ENCODE peak calls at places on chromosomes 5 and 9, in ten cellular contexts. F is nucleus accumbens; L is stimulated activated CD4-positive, alpha-beta T cell treated with anti-CD3 and anti-CD28 coated beads, Interleukin-15, amount 100 ng/mL, for 24 hours; A is activated CD4-positive, alpha-beta T cell treated with anti-CD3 and anti-CD28 coated beads, Interleukin-2, amount 50 U/mL, for 1 hour; M is GM20000; K is kidney; U is left ventricle myocardium superior; W is hippocampal formation; H is glomerular endothelial cell; T is neural progenitor cell. E is an unnamed sample.

GRCh38 chr5:346229-346935 is 24.9 kb downstream of the AHRR start:
- DNase-seq in A (no peak), H (no peak), L (no peak), M (peak; percentile 35), T (no peak), U (no peak), F (no peak), K (no peak), W (no peak), E (no peak)

GRCh38 chr5:96259211-96259772 is 173.8 kb downstream of the PCSK1 start:
- DNase-seq in K (no peak), M (no peak), H (no peak), T (no peak), W (peak; percentile 25), U (no peak), A (no peak), L (no peak), F (no peak), E (no peak)

GRCh38 chr5:154873791-154874331 is 15.4 kb downstream of the CNOT8 start:
- DNase-seq in M (no peak), H (no peak), W (no peak), K (no peak), T (no peak), U (no peak), A (no peak), L (no peak), F (no peak), E (no peak)

GRCh38 chr9:138053996-138054752 is 176.6 kb downstream of the CACNA1B start:
- DNase-seq in W (no peak), L (no peak), M (no peak), A (no peak), H (no peak), F (no peak), U (no peak), K (peak; percentile 41), T (no peak), E (no peak)

GRCh38 chr5:176535101-176535654 is 2.0 kb downstream of the RNF44 start:
- DNase-seq in T (no peak), L (peak; percentile 63), W (no peak), U (no peak), M (peak; percentile 45), A (peak; percentile 25), K (peak; percentile 68), H (no peak), F (no peak), E (no peak)

GRCh38 chr9:86700601-86701000 is 246.7 kb downstream of the GAS1 start:
- DNase-seq in A (no peak), M (no peak), H (no peak), T (no peak), U (peak; percentile 78), L (no peak), W (peak; percentile 17), K (peak; percentile 61), F (peak; percentile 1), E (peak; percentile 80)

GRCh38 chr9:17600962-17601593 is 22.2 kb downstream of the SH3GL2 start:
- DNase-seq in F (no peak), L (no peak), W (no peak), H (no peak), K (no peak), A (no peak), M (no peak), T (no peak), U (no peak), E (no peak)

GRCh38 chr5:103624748-103625147 is 62.2 kb upstream of the NUDT12 start:
- DNase-seq in U (no peak), H (no peak), F (no peak), M (no peak), T (no peak), W (no peak), K (no peak), L (no peak), A (no peak), E (no peak)

GRCh38 chr5:98454407-98454806 is 319.1 kb upstream of the RGMB start:
- DNase-seq in T (no peak), W (no peak), A (no peak), U (no peak), H (no peak), F (no peak), L (no peak), K (no peak), M (no peak), E (no peak)

GRCh38 chr9:136011703-136012496 is 50.7 kb upstream of the UBAC1 start:
- DNase-seq in W (no peak), F (no peak), T (no peak), K (peak; percentile 97), U (peak; percentile 94), A (no peak), M (no peak), L (no peak), H (no peak), E (no peak)

GRCh38 chr9:120868676-120869359 is 8.2 kb downstream of the PHF19 start:
- DNase-seq in W (peak; percentile 76), K (peak; percentile 99), T (peak; percentile 98), L (peak; percentile 98), A (peak; percentile 98), H (no peak), U (peak; percentile 97), F (peak; percentile 84), M (peak; percentile 98), E (peak; percentile 76)

GRCh38 chr9:120659617-120660169 is 54.6 kb downstream of the MEGF9 start:
- DNase-seq in W (no peak), K (no peak), M (no peak), A (no peak), F (no peak), U (no peak), H (no peak), L (no peak), T (no peak), E (no peak)

GRCh38 chr9:89436963-89437625 is 60.8 kb downstream of the SEMA4D start:
- DNase-seq in H (no peak), M (no peak), W (no peak), T (no peak), A (peak; percentile 65), F (no peak), L (peak; percentile 58), K (peak; percentile 93), U (no peak), E (no peak)

GRCh38 chr9:70315389-70315788 is 56.6 kb downstream of the SMC5 start:
- DNase-seq in F (no peak), L (no peak), H (no peak), T (no peak), W (no peak), U (no peak), A (no peak), M (no peak), K (no peak), E (no peak)

GRCh38 chr5:178104492-178104891 is 8.8 kb upstream of the N4BP3 start:
- DNase-seq in F (no peak), A (no peak), W (no peak), L (no peak), K (peak; percentile 89), T (no peak), U (no peak), H (no peak), M (no peak), E (peak; percentile 48)

GRCh38 chr5:172194985-172195774 is 1.2 kb downstream of the EFCAB9 start:
- DNase-seq in F (no peak), U (no peak), T (peak; percentile 26), K (no peak), W (no peak), L (no peak), A (no peak), H (no peak), M (no peak), E (no peak)

GRCh38 chr9:4327504-4328191 is 27.8 kb upstream of the GLIS3 start:
- DNase-seq in U (no peak), F (no peak), W (no peak), A (no peak), H (no peak), K (no peak), M (no peak), L (no peak), T (peak; percentile 20), E (peak; percentile 9)

GRCh38 chr5:177225798-177226197 is 77.7 kb downstream of the RAB24 start:
- DNase-seq in H (no peak), A (no peak), F (no peak), T (no peak), K (no peak), M (no peak), L (no peak), W (no peak), U (no peak), E (no peak)

GRCh38 chr9:16866542-16866941 is 3.9 kb downstream of the BNC2 start:
- DNase-seq in M (no peak), H (no peak), U (no peak), T (no peak), L (no peak), W (no peak), F (no peak), K (no peak), A (no peak), E (no peak)

GRCh38 chr5:175714686-175715085 is 56.8 kb downstream of the HRH2 start:
- DNase-seq in K (no peak), M (no peak), A (no peak), L (no peak), H (no peak), W (no peak), F (no peak), U (no peak), T (no peak), E (no peak)

GRCh38 chr5:14165375-14166091 is 22.4 kb downstream of the TRIO start:
- DNase-seq in M (no peak), A (no peak), H (peak; percentile 90), W (no peak), K (no peak), L (no peak), T (no peak), F (no peak), U (no peak), E (no peak)

GRCh38 chr5:72121052-72121451 is 13.8 kb downstream of the MAP1B start:
- DNase-seq in M (no peak), T (no peak), W (no peak), K (no peak), L (no peak), U (no peak), F (no peak), A (no peak), H (no peak), E (no peak)

GRCh38 chr5:52685621-52686370 is 101.9 kb upstream of the ITGA1 start:
- DNase-seq in L (no peak), T (no peak), W (no peak), F (no peak), M (no peak), H (no peak), U (no peak), K (no peak), A (no peak), E (no peak)

GRCh38 chr9:74122661-74123060 is 374.5 kb upstream of the RORB start:
- DNase-seq in F (no peak), M (no peak), L (peak; percentile 8), H (no peak), A (no peak), U (no peak), T (no peak), W (no peak), K (no peak), E (no peak)

GRCh38 chr5:120600639-120601038 is 136.5 kb downstream of the PRR16 start:
- DNase-seq in H (no peak), W (no peak), U (no peak), L (no peak), K (no peak), M (no peak), A (no peak), F (no peak), T (no peak), E (no peak)

GRCh38 chr5:149181702-149182101 is 40.4 kb downstream of the ABLIM3 start:
- DNase-seq in U (no peak), L (no peak), A (no peak), K (no peak), F (no peak), T (no peak), H (no peak), W (no peak), M (no peak), E (no peak)

GRCh38 chr5:137706841-137707240 is 29.0 kb downstream of the KLHL3 start:
- DNase-seq in A (no peak), L (no peak), M (no peak), T (no peak), K (no peak), F (no peak), W (no peak), H (peak; percentile 47), U (no peak), E (no peak)